ENCODE peak calls at places on chromosomes 2 and 18, in four cellular contexts. F is HFF-Myc; O is ovary; N is CD8-positive, alpha-beta T cell. Y is an unnamed sample.

GRCh38 chr2:239319261-239319661 is 81.6 kb downstream of the HDAC4 start:
- DNase-seq in O (peak; percentile 69), F (no peak), N (no peak), Y (no peak)

GRCh38 chr2:73085691-73086090 is 14.2 kb upstream of the SFXN5 start:
- DNase-seq in O (peak; percentile 67), N (peak; percentile 69), F (no peak), Y (peak; percentile 47)

GRCh38 chr2:43225093-43225787 is 1.2 kb downstream of the ZFP36L2 start:
- DNase-seq in O (peak; percentile 62), N (peak; percentile 41), F (no peak), Y (no peak)

GRCh38 chr2:159904565-159905281 is 106.7 kb upstream of the CD302 start:
- DNase-seq in O (no peak), N (peak; percentile 68), F (no peak), Y (no peak)

GRCh38 chr2:105141099-105141614 is 100.4 kb upstream of the GPR45 start:
- DNase-seq in F (no peak), N (no peak), O (no peak), Y (no peak)

GRCh38 chr2:236366406-236366805 is 102.2 kb upstream of the ASB18 start:
- DNase-seq in N (no peak), O (no peak), F (no peak), Y (no peak)

GRCh38 chr2:38076710-38077430 is 919 bp upstream of the CYP1B1 start:
- DNase-seq in F (peak; percentile 66), O (peak; percentile 60), N (no peak), Y (no peak)

GRCh38 chr2:23669413-23670244 is 257.3 kb downstream of the ATAD2B start:
- DNase-seq in O (peak; percentile 89), F (no peak), N (no peak), Y (no peak)

GRCh38 chr2:187126247-187127005 is 277.5 kb upstream of the ZSWIM2 start:
- DNase-seq in O (no peak), F (no peak), N (no peak), Y (no peak)
- TF ChIP-seq CTCF in O (no peak), F (no peak), N (no peak), Y (no peak)

GRCh38 chr2:69741281-69742169 is at the start of gene ANXA4:
- DNase-seq in O (peak; percentile 88), N (peak; percentile 8), F (peak; percentile 47), Y (peak; percentile 41)
- TF ChIP-seq CTCF in O (no peak), N (no peak), F (no peak), Y (no peak)

DNA sequence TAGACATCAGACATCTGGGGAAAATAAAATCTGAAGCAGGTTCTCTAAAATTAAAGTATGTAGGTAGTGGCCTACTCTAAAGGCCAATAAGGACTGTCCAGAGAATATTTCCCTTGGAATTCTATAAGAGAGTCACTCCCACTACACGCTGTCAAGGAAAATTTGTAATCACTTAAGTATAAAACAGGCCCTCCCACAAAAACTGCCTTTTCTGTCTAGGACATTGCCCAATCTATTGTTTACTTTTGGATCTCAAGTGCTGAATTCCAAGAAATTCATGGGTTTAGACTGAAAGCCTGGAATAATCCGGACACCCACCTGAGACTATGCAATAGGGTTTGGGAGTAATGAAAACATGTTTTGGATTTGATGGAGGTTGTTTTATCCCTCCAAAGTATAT is 1.7 kb upstream of the SRBD1 start:
- DNase-seq in F (no peak), N (no peak), O (no peak), Y (no peak)
- TF ChIP-seq CTCF in F (no peak), N (no peak), O (no peak), Y (no peak)

GRCh38 chr2:231707625-231708049 is 688 bp upstream of the PTMA start:
- DNase-seq in N (no peak), F (no peak), O (peak; percentile 78), Y (no peak)

GRCh38 chr2:231709636-231709980 is 1.3 kb downstream of the PTMA start:
- DNase-seq in N (peak; percentile 21), O (peak; percentile 47), F (no peak), Y (no peak)

GRCh38 chr2:231708050-231708772 is at the start of gene PTMA:
- DNase-seq in N (peak; percentile 99), O (peak; percentile 100), F (peak; percentile 98), Y (peak; percentile 93)

GRCh38 chr2:231709981-231710750 is 1.8 kb downstream of the PTMA start:
- DNase-seq in N (peak; percentile 80), O (peak; percentile 81), F (no peak), Y (no peak)

GRCh38 chr2:231708773-231709635 is 679 bp downstream of the PTMA start:
- DNase-seq in O (peak; percentile 62), N (peak; percentile 36), F (no peak), Y (no peak)
- TF ChIP-seq CTCF in O (no peak), N (peak; percentile 19), F (no peak), Y (peak; percentile 8)

GRCh38 chr18:72360628-72361027 is 183.5 kb downstream of the CBLN2 start:
- DNase-seq in N (no peak), F (no peak), O (no peak), Y (no peak)
- TF ChIP-seq CTCF in N (no peak), F (no peak), O (no peak), Y (no peak)